ENCODE peak calls at places on chromosomes 12 and 14, in eight cellular contexts. E is esophagus squamous epithelium, N is uterus, H is ovary, T is Peyer's patch, S is suprapubic skin, Q is IMR-90, D is body of pancreas. G is an unnamed sample.

GRCh38 chr14:68756071-68756481 is 36.8 kb downstream of the ZFP36L1 start:
- DNase-seq in E (no peak), N (no peak), H (no peak), T (no peak), S (no peak), Q (no peak), D (peak; percentile 42), G (no peak)

GRCh38 chr12:110224379-110225304 is 56.4 kb upstream of the ATP2A2 start:
- DNase-seq in E (no peak), N (peak; percentile 35), H (no peak), T (no peak), S (no peak), Q (peak; percentile 89), D (peak; percentile 12), G (no peak)

GRCh38 chr14:29925736-29926135 is 1.9 kb downstream of the PRKD1 start:
- DNase-seq in E (no peak), N (no peak), H (no peak), T (no peak), S (no peak), Q (peak; percentile 49), D (no peak), G (no peak)

GRCh38 chr14:103028161-103028767 is 29.1 kb downstream of the CDC42BPB start:
- DNase-seq in E (no peak), N (no peak), H (no peak), T (peak; percentile 20), S (no peak), Q (no peak), D (no peak), G (no peak)

GRCh38 chr14:27427796-27428195 is 830.0 kb upstream of the NOVA1 start:
- DNase-seq in E (no peak), N (no peak), H (no peak), T (no peak), S (no peak), Q (no peak), D (no peak), G (no peak)

GRCh38 chr12:1213205-1213604 is 222.2 kb downstream of the ERC1 start:
- DNase-seq in E (no peak), N (no peak), H (no peak), T (no peak), S (no peak), Q (no peak), D (no peak), G (no peak)

GRCh38 chr12:55653031-55653430 is 16.3 kb downstream of the OR10P1 start:
- DNase-seq in E (no peak), N (no peak), H (no peak), T (no peak), S (no peak), Q (no peak), D (no peak), G (no peak)

GRCh38 chr12:76176935-76177334 is 92.5 kb upstream of the NAP1L1 start:
- DNase-seq in E (no peak), N (no peak), H (no peak), T (no peak), S (no peak), Q (peak; percentile 52), D (no peak), G (no peak)

GRCh38 chr12:104930388-104931326 is 27.4 kb downstream of the SLC41A2 start:
- DNase-seq in E (no peak), N (no peak), H (no peak), T (no peak), S (no peak), Q (peak; percentile 82), D (no peak), G (no peak)

GRCh38 chr12:132094269-132094891 is 49.7 kb downstream of the DDX51 start:
- DNase-seq in E (no peak), N (no peak), H (no peak), T (no peak), S (no peak), Q (no peak), D (no peak), G (no peak)

GRCh38 chr12:19131020-19131431 is 1.5 kb downstream of the PLEKHA5 start:
- DNase-seq in E (no peak), N (no peak), H (no peak), T (no peak), S (no peak), Q (peak; percentile 60), D (peak; percentile 41), G (peak; percentile 26)

GRCh38 chr12:100715976-100716657 is 78.5 kb upstream of the ANO4 start:
- DNase-seq in E (no peak), N (no peak), H (no peak), T (no peak), S (no peak), Q (no peak), D (no peak), G (no peak)

GRCh38 chr12:31207799-31208465 is 118.0 kb downstream of the SINHCAF start:
- DNase-seq in E (no peak), N (no peak), H (no peak), T (no peak), S (no peak), Q (no peak), D (no peak), G (no peak)

GRCh38 chr12:56988207-56988739 is 18.1 kb downstream of the ZBTB39 start:
- DNase-seq in E (no peak), N (no peak), H (no peak), T (no peak), S (no peak), Q (no peak), D (no peak), G (no peak)

GRCh38 chr14:33184587-33184986 is 245.9 kb downstream of the NPAS3 start:
- DNase-seq in E (no peak), N (no peak), H (no peak), T (no peak), S (no peak), Q (no peak), D (no peak), G (no peak)

GRCh38 chr14:104965561-104966231 is 12.5 kb downstream of the AHNAK2 start:
- DNase-seq in E (no peak), N (no peak), H (no peak), T (no peak), S (peak; percentile 62), Q (no peak), D (no peak), G (no peak)

GRCh38 chr12:116277393-116278258 is at the start of gene MED13L:
- DNase-seq in E (peak; percentile 52), N (peak; percentile 91), H (peak; percentile 88), T (peak; percentile 93), S (peak; percentile 88), Q (peak; percentile 78), D (peak; percentile 90), G (peak; percentile 84)

GRCh38 chr12:116278259-116278595 is 734 bp upstream of the MED13L start:
- DNase-seq in E (no peak), N (no peak), H (no peak), T (no peak), S (no peak), Q (no peak), D (no peak), G (no peak)

GRCh38 chr12:116274552-116275375 is 2.7 kb downstream of the MED13L start:
- DNase-seq in E (no peak), N (no peak), H (no peak), T (no peak), S (no peak), Q (no peak), D (no peak), G (no peak)

GRCh38 chr12:116278667-116279066 is 1.2 kb upstream of the MED13L start:
- DNase-seq in E (no peak), N (no peak), H (no peak), T (no peak), S (no peak), Q (no peak), D (no peak), G (no peak)

GRCh38 chr12:116276433-116277216 is 868 bp downstream of the MED13L start:
- DNase-seq in E (peak; percentile 12), N (peak; percentile 72), H (peak; percentile 70), T (peak; percentile 85), S (peak; percentile 90), Q (peak; percentile 59), D (peak; percentile 79), G (peak; percentile 70)
- TF ChIP-seq POLR2A in E (no peak), N (no peak), H (peak; percentile 32), T (no peak), S (no peak), Q (no peak), D (peak; percentile 14), G (no peak)

DNA sequence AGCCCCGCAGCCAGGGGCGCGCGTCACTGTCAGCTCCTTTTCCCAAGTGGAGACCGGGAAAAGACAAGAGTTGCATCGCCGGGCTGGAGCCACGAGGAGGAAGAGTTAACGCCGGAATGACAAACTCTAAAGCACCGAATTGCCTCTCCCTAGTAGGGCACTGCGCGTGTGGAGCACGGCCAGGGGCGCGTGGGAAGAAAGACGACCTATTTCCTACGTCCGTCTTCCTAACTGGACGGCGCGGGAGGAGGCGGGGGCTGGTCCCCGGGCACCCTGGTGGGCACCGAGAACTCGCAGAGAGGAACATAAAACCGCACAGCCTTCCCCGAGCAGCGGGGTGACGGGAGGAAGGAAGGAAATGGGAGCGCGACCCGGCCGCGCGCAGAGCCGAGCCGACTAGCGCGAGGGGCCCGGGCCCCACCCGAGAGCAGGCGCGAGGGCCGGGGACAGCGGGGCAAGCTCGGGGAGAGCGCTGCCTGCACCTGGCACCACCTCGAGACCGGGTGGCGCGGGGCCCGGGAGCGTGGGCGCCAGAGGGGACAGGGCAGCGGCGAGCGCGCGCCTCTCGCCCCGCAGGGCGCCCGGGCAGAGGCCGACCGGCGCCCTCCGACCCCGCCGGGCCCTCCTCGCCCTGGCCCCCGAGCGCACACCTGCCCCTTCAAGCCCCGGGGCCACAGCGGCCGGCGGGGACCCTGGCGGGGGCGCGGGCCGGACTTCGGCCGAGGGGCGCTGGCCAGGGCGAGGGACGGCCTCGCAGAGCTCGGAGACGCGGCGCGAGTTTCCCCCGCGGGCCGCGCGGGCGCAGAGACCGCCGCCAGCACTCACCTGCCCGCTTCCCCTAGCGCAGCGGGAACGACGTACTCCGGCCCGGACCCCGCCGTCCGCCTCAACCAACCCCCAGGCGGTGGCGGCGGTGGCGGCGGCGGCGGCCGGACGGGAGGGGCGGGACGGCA is 480 bp downstream of the SETD3 start:
- DNase-seq in E (peak; percentile 49), N (peak; percentile 52), H (peak; percentile 46), T (peak; percentile 70), S (peak; percentile 83), Q (peak; percentile 65), D (peak; percentile 62), G (peak; percentile 65)
- TF ChIP-seq POLR2A in E (peak; percentile 57), N (no peak), H (peak; percentile 43), T (peak; percentile 62), S (no peak), Q (peak; percentile 66), D (peak; percentile 21), G (peak; percentile 74)

GRCh38 chr12:47963340-47964040 is at the start of gene TMEM106C:
- DNase-seq in E (peak; percentile 36), N (peak; percentile 94), H (peak; percentile 90), T (peak; percentile 96), S (peak; percentile 91), Q (peak; percentile 85), D (peak; percentile 93), G (peak; percentile 94)
- TF ChIP-seq POLR2A in E (no peak), N (peak; percentile 15), H (peak; percentile 28), T (peak; percentile 78), S (no peak), Q (no peak), D (peak; percentile 73), G (peak; percentile 6)

DNA sequence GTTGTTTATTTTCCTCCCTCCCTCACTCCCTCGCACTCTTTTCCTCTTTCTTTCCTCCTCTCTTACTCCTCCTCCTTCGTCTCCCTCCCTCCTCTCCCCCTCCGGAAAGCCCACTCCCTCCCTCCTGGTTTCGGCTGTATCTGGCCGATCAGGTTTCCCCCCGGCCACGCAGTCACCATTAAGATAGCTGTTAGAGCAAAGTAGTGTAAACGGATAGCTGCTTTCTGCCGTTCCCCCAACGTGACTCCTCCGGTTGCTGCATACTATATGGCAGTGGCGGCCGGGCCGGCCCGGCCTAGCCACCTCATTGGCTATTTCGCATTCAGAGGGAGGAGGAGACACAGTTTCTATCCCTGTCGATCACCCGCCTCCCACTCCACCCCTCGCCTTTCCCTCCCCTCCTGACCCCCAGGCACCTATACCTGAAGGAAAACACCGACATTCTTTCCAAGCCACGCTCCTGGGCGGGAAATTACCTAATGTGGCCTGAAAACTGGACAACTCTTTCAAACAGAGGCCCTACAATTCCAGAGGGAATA is at the start of gene SIX4:
- DNase-seq in E (no peak), N (peak; percentile 72), H (peak; percentile 70), T (peak; percentile 54), S (peak; percentile 59), Q (peak; percentile 92), D (peak; percentile 86), G (peak; percentile 72)
- TF ChIP-seq POLR2A in E (no peak), N (peak; percentile 45), H (peak; percentile 51), T (no peak), S (no peak), Q (peak; percentile 82), D (peak; percentile 81), G (peak; percentile 81)